ENCODE peak calls at places on chromosome 2, in nine cellular contexts. X is upper lobe of right lung, U is right cardiac atrium, D is body of pancreas, P is gastrocnemius medialis, A is tibial nerve, K is spleen, C is adrenal gland, T is DND-41. L is an unnamed sample.

GRCh38 chr2:84477886-84478285 is 18.8 kb upstream of the SUCLG1 start:
- DNase-seq in X (no peak), U (no peak), D (no peak), P (no peak), A (no peak), K (no peak), C (no peak), T (no peak), L (no peak)

GRCh38 chr2:23636412-23636811 is 251.4 kb downstream of the KLHL29 start:
- DNase-seq in X (no peak), U (no peak), D (no peak), P (peak; percentile 60), A (no peak), K (peak; percentile 56), C (peak; percentile 45), T (no peak), L (peak; percentile 45)

GRCh38 chr2:241315879-241316700 is at the start of gene SEPTIN2:
- DNase-seq in X (peak; percentile 93), U (no peak), D (no peak), P (peak; percentile 65), A (no peak), K (peak; percentile 98), C (peak; percentile 77), T (no peak), L (peak; percentile 80)

GRCh38 chr2:102238039-102238756 is 51.4 kb downstream of the IL1RL2 start:
- DNase-seq in X (no peak), U (no peak), D (no peak), P (no peak), A (no peak), K (no peak), C (no peak), T (no peak), L (peak; percentile 27)

GRCh38 chr2:163595033-163595432 is 140.8 kb downstream of the FIGN start:
- DNase-seq in X (no peak), U (no peak), D (no peak), P (no peak), A (no peak), K (no peak), C (no peak), T (no peak), L (no peak)

GRCh38 chr2:26412091-26412673 is 10.5 kb downstream of the DRC1 start:
- DNase-seq in X (no peak), U (no peak), D (no peak), P (no peak), A (no peak), K (no peak), C (no peak), T (no peak), L (no peak)

GRCh38 chr2:210269148-210269547 is 43.9 kb upstream of the ACADL start:
- DNase-seq in X (no peak), U (no peak), D (no peak), P (no peak), A (no peak), K (no peak), C (no peak), T (no peak), L (no peak)

GRCh38 chr2:175575346-175576258 is 394.1 kb upstream of the ATP5MC3 start:
- DNase-seq in X (no peak), U (no peak), D (no peak), P (no peak), A (no peak), K (no peak), C (no peak), T (peak; percentile 39), L (no peak)

GRCh38 chr2:81670885-81671284 is 1366.3 kb upstream of the LRRTM1 start:
- DNase-seq in X (no peak), U (no peak), D (no peak), P (no peak), A (no peak), K (no peak), C (no peak), T (no peak), L (no peak)

GRCh38 chr2:218419630-218420216 is 800 bp downstream of the VIL1 start:
- DNase-seq in X (no peak), U (no peak), D (no peak), P (no peak), A (no peak), K (no peak), C (no peak), T (no peak), L (no peak)

GRCh38 chr2:30367232-30368070 is 79.6 kb upstream of the LCLAT1 start:
- DNase-seq in X (no peak), U (no peak), D (no peak), P (no peak), A (no peak), K (no peak), C (no peak), T (no peak), L (no peak)

GRCh38 chr2:241010531-241011295 is 12.3 kb downstream of the SNED1 start:
- DNase-seq in X (peak; percentile 64), U (peak; percentile 33), D (no peak), P (no peak), A (peak; percentile 4), K (peak; percentile 69), C (no peak), T (no peak), L (no peak)

GRCh38 chr2:100990166-100990565 is 11.9 kb upstream of the RPL31 start:
- DNase-seq in X (no peak), U (no peak), D (no peak), P (no peak), A (no peak), K (no peak), C (no peak), T (no peak), L (no peak)

GRCh38 chr2:218816561-218817011 is 15.0 kb downstream of the PRKAG3 start:
- DNase-seq in X (no peak), U (no peak), D (no peak), P (peak; percentile 89), A (no peak), K (no peak), C (no peak), T (no peak), L (no peak)

GRCh38 chr2:192398236-192398635 is 203.5 kb upstream of the TMEFF2 start:
- DNase-seq in X (no peak), U (no peak), D (no peak), P (no peak), A (no peak), K (no peak), C (no peak), T (no peak), L (no peak)

GRCh38 chr2:80102026-80102425 is 202.5 kb downstream of the LRRTM1 start:
- DNase-seq in X (no peak), U (no peak), D (no peak), P (no peak), A (no peak), K (no peak), C (no peak), T (no peak), L (no peak)

GRCh38 chr2:20153131-20153851 is 71.6 kb downstream of the SDC1 start:
- DNase-seq in X (no peak), U (no peak), D (no peak), P (no peak), A (no peak), K (no peak), C (no peak), T (no peak), L (no peak)
- H3K27me3 ChIP-seq in X (no peaks in the 10 kb centered on the region), U (no peaks in the 10 kb centered on the region), D (no peaks in the 10 kb centered on the region), P (no peaks in the 10 kb centered on the region), A (no peaks in the 10 kb centered on the region), K (no peaks in the 10 kb centered on the region), C (no peaks in the 10 kb centered on the region), T (peaks cover 5% of the 10 kb centered on the region), L (peaks cover 29% of the 10 kb centered on the region)

GRCh38 chr2:172340394-172340793 is 87.0 kb upstream of the ITGA6 start:
- DNase-seq in X (no peak), U (no peak), D (no peak), P (no peak), A (no peak), K (no peak), C (no peak), T (no peak), L (no peak)
- H3K4me3 ChIP-seq in X (peak overlapping the region; percentile 12), U (no peak overlapping the region), D (no peak overlapping the region), P (peak overlapping the region; percentile 12), A (peak overlapping the region; percentile 17), K (no peak overlapping the region), C (peak overlapping the region; percentile 31), T (no peak overlapping the region), L (no peak overlapping the region)

GRCh38 chr2:224220581-224221255 is 181.2 kb downstream of the FAM124B start:
- DNase-seq in X (no peak), U (no peak), D (no peak), P (no peak), A (no peak), K (no peak), C (no peak), T (no peak), L (no peak)
- H3K27ac ChIP-seq in X (no peak overlapping the region), U (no peak overlapping the region), D (no peak overlapping the region), P (no peak overlapping the region), A (no peak overlapping the region), K (no peak overlapping the region), C (no peak overlapping the region), T (no peak overlapping the region), L (no peak overlapping the region)

GRCh38 chr2:44918095-44918775 is 23.3 kb upstream of the SIX3 start:
- DNase-seq in X (no peak), U (no peak), D (no peak), P (no peak), A (no peak), K (no peak), C (no peak), T (no peak), L (no peak)

GRCh38 chr2:44916291-44916690 is 25.2 kb upstream of the SIX3 start:
- DNase-seq in X (no peak), U (no peak), D (no peak), P (no peak), A (no peak), K (no peak), C (no peak), T (no peak), L (no peak)

GRCh38 chr2:44922776-44923175 is 18.7 kb upstream of the SIX3 start:
- DNase-seq in X (no peak), U (no peak), D (no peak), P (no peak), A (no peak), K (no peak), C (no peak), T (no peak), L (no peak)

GRCh38 chr2:44925561-44926087 is 15.9 kb upstream of the SIX3 start:
- DNase-seq in X (no peak), U (no peak), D (no peak), P (no peak), A (no peak), K (no peak), C (no peak), T (no peak), L (no peak)

DNA sequence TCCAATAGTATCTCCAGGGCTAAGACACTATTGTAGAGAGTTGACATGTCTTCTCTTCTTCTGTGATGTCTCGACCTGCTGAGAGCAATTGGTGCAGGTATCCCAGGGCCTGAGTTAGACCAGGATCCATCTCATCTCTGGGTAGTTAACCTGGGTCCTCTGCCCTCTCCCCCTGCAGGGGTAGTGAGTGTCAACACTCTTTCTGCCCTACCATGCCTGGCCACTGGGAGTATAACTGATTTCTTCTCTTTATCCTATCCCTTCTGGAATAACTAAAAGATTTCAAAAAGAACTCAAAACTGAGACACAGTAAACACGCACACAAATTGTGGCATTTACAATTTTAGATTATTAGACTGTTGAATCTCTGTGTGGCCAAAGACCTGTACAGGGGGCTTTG is 20.8 kb upstream of the SIX3 start:
- DNase-seq in X (no peak), U (no peak), D (no peak), P (no peak), A (no peak), K (no peak), C (no peak), T (no peak), L (no peak)
- H3K27me3 ChIP-seq in X (peaks cover 49% of the 10 kb centered on the region), U (peaks cover 14% of the 10 kb centered on the region), D (no peaks in the 10 kb centered on the region), P (peaks cover 15% of the 10 kb centered on the region), A (no peaks in the 10 kb centered on the region), K (peaks cover 4% of the 10 kb centered on the region), C (peaks cover 29% of the 10 kb centered on the region), T (peaks cover 9% of the 10 kb centered on the region), L (peaks cover 99% of the 10 kb centered on the region)